ENCODE peak calls at places on chromosomes 4 and X, in nine cellular contexts. J is CD8-positive, alpha-beta T cell; T is activated CD4-positive, CD25-positive, alpha-beta regulatory T cell; E is activated T-cell treated with anti-CD3 and anti-CD28 coated beads, Interleukin-2, amount 50 U/mL, for 72 hours; B is cardiac muscle cell; U is adrenal gland; G is neural crest cell; Y is NCI-H460; O is M059J. A is an unnamed sample.

GRCh38 chrX:85115252-85115651 is 111.6 kb downstream of the APOOL start:
- DNase-seq in T (no peak), E (no peak), G (no peak), J (no peak), U (no peak), Y (no peak), B (no peak), O (no peak), A (no peak)

GRCh38 chr4:10733486-10733885 is 48.9 kb upstream of the CLNK start:
- DNase-seq in T (no peak), J (no peak), U (no peak), G (no peak), B (no peak), Y (no peak), E (no peak), O (no peak), A (no peak)

GRCh38 chr4:144721994-144722393 is 76.0 kb downstream of the HHIP start:
- DNase-seq in B (no peak), T (no peak), U (no peak), G (no peak), J (no peak), E (no peak), O (peak; percentile 18), Y (no peak), A (no peak)

GRCh38 chr4:145887241-145887964 is 51.2 kb downstream of the ZNF827 start:
- DNase-seq in T (no peak), U (no peak), G (no peak), Y (no peak), O (peak; percentile 60), E (no peak), J (no peak), B (no peak), A (no peak)

GRCh38 chr4:81919238-81919637 is 447.5 kb upstream of the RASGEF1B start:
- DNase-seq in T (no peak), J (no peak), U (no peak), G (no peak), E (no peak), Y (peak; percentile 9), O (peak; percentile 1), B (peak; percentile 38), A (no peak)

GRCh38 chr4:172850838-172851237 is 317.8 kb upstream of the GALNT7 start:
- DNase-seq in O (peak; percentile 77), T (no peak), J (no peak), G (no peak), E (no peak), B (no peak), Y (no peak), U (no peak), A (no peak)

GRCh38 chrX:75273483-75273882 is 402 bp upstream of the UPRT start:
- DNase-seq in E (no peak), Y (no peak), J (no peak), U (no peak), O (peak; percentile 28), B (no peak), G (no peak), T (no peak), A (no peak)

GRCh38 chr4:71607780-71608673 is 175.9 kb downstream of the GC start:
- DNase-seq in B (no peak), G (no peak), Y (no peak), J (no peak), T (no peak), O (peak; percentile 84), U (no peak), E (no peak), A (no peak)

GRCh38 chrX:40127052-40127451 is 29.3 kb upstream of the BCOR start:
- DNase-seq in J (no peak), T (no peak), Y (no peak), U (no peak), G (no peak), E (no peak), B (no peak), O (peak; percentile 32), A (no peak)

GRCh38 chr4:90498175-90498574 is 371.0 kb downstream of the CCSER1 start:
- DNase-seq in G (no peak), B (no peak), O (no peak), U (no peak), E (no peak), Y (no peak), T (no peak), J (no peak), A (no peak)

GRCh38 chrX:10008483-10009056 is 41.4 kb downstream of the CLDN34 start:
- DNase-seq in E (no peak), U (no peak), B (no peak), G (no peak), Y (no peak), O (peak; percentile 51), T (no peak), J (no peak), A (no peak)

GRCh38 chr4:185838104-185838452 is 26.1 kb upstream of the SORBS2 start:
- DNase-seq in G (no peak), J (no peak), O (no peak), T (no peak), Y (no peak), U (no peak), B (peak; percentile 28), E (no peak), A (no peak)